ENCODE peak calls at places on chromosome 3, in seven cellular contexts. One of them, this sample, is unnamed.

GRCh38 chr3:102265720-102266119 is 169.1 kb upstream of the ZPLD1 start:
- DNase-seq in GM12878: no peak
- DNase-seq in SJCRH30: no peak
- DNase-seq in effector memory CD4-positive, alpha-beta T cell: no peak
- DNase-seq in upper lobe of left lung: no peak
- DNase-seq in neuronal stem cell: no peak
- DNase-seq in A549: no peak
- DNase-seq in this sample: no peak

GRCh38 chr3:33372218-33373081 is 67.8 kb downstream of the UBP1 start:
- DNase-seq in GM12878: no peak
- DNase-seq in SJCRH30: peak; percentile 53
- DNase-seq in effector memory CD4-positive, alpha-beta T cell: no peak
- DNase-seq in upper lobe of left lung: no peak
- DNase-seq in neuronal stem cell: peak; percentile 41
- DNase-seq in A549: peak; percentile 29
- DNase-seq in this sample: no peak

GRCh38 chr3:169071003-169071402 is 592.5 kb downstream of the MECOM start:
- DNase-seq in GM12878: no peak
- DNase-seq in SJCRH30: no peak
- DNase-seq in effector memory CD4-positive, alpha-beta T cell: no peak
- DNase-seq in upper lobe of left lung: no peak
- DNase-seq in neuronal stem cell: no peak
- DNase-seq in A549: no peak
- DNase-seq in this sample: no peak

GRCh38 chr3:177514341-177515193 is 317.3 kb upstream of the TBL1XR1 start:
- DNase-seq in GM12878: no peak
- DNase-seq in SJCRH30: no peak
- DNase-seq in effector memory CD4-positive, alpha-beta T cell: no peak
- DNase-seq in upper lobe of left lung: no peak
- DNase-seq in neuronal stem cell: no peak
- DNase-seq in A549: no peak
- DNase-seq in this sample: no peak

GRCh38 chr3:136984837-136985236 is 27.1 kb downstream of the IL20RB start:
- DNase-seq in GM12878: no peak
- DNase-seq in SJCRH30: peak; percentile 87
- DNase-seq in effector memory CD4-positive, alpha-beta T cell: no peak
- DNase-seq in upper lobe of left lung: no peak
- DNase-seq in neuronal stem cell: no peak
- DNase-seq in A549: no peak
- DNase-seq in this sample: no peak

GRCh38 chr3:155391104-155391503 is 97.6 kb upstream of the STRIT1 start:
- DNase-seq in GM12878: no peak
- DNase-seq in SJCRH30: no peak
- DNase-seq in effector memory CD4-positive, alpha-beta T cell: no peak
- DNase-seq in upper lobe of left lung: no peak
- DNase-seq in neuronal stem cell: no peak
- DNase-seq in A549: no peak
- DNase-seq in this sample: no peak

GRCh38 chr3:123068227-123069020 is 1.6 kb downstream of the PDIA5 start:
- DNase-seq in GM12878: no peak
- DNase-seq in SJCRH30: no peak
- DNase-seq in effector memory CD4-positive, alpha-beta T cell: no peak
- DNase-seq in upper lobe of left lung: peak; percentile 31
- DNase-seq in neuronal stem cell: no peak
- DNase-seq in A549: peak; percentile 60
- DNase-seq in this sample: no peak

GRCh38 chr3:144181062-144181461 is 209.4 kb downstream of the DIPK2A start:
- DNase-seq in GM12878: no peak
- DNase-seq in SJCRH30: no peak
- DNase-seq in effector memory CD4-positive, alpha-beta T cell: no peak
- DNase-seq in upper lobe of left lung: no peak
- DNase-seq in neuronal stem cell: no peak
- DNase-seq in A549: no peak
- DNase-seq in this sample: no peak

GRCh38 chr3:53269888-53270880 is 14.4 kb upstream of the TKT start:
- DNase-seq in GM12878: peak; percentile 30
- DNase-seq in SJCRH30: peak; percentile 82
- DNase-seq in effector memory CD4-positive, alpha-beta T cell: no peak
- DNase-seq in upper lobe of left lung: peak; percentile 98
- DNase-seq in neuronal stem cell: peak; percentile 66
- DNase-seq in A549: peak; percentile 91
- DNase-seq in this sample: peak; percentile 93

GRCh38 chr3:38843898-38844297 is 27.9 kb upstream of the SCN10A start:
- DNase-seq in GM12878: no peak
- DNase-seq in SJCRH30: peak; percentile 31
- DNase-seq in effector memory CD4-positive, alpha-beta T cell: no peak
- DNase-seq in upper lobe of left lung: no peak
- DNase-seq in neuronal stem cell: peak; percentile 39
- DNase-seq in A549: no peak
- DNase-seq in this sample: no peak

GRCh38 chr3:72892081-72892763 is 4.4 kb downstream of the GXYLT2 start:
- DNase-seq in GM12878: no peak
- DNase-seq in SJCRH30: peak; percentile 14
- DNase-seq in effector memory CD4-positive, alpha-beta T cell: no peak
- DNase-seq in upper lobe of left lung: no peak
- DNase-seq in neuronal stem cell: no peak
- DNase-seq in A549: no peak
- DNase-seq in this sample: no peak

GRCh38 chr3:23548706-23549105 is 257.0 kb upstream of the UBE2E1 start:
- DNase-seq in GM12878: no peak
- DNase-seq in SJCRH30: no peak
- DNase-seq in effector memory CD4-positive, alpha-beta T cell: no peak
- DNase-seq in upper lobe of left lung: no peak
- DNase-seq in neuronal stem cell: no peak
- DNase-seq in A549: no peak
- DNase-seq in this sample: no peak

GRCh38 chr3:115401891-115402501 is 221.3 kb upstream of the GAP43 start:
- DNase-seq in GM12878: no peak
- DNase-seq in SJCRH30: no peak
- DNase-seq in effector memory CD4-positive, alpha-beta T cell: no peak
- DNase-seq in upper lobe of left lung: no peak
- DNase-seq in neuronal stem cell: no peak
- DNase-seq in A549: no peak
- DNase-seq in this sample: no peak

GRCh38 chr3:197577366-197578074 is 21.8 kb upstream of the BDH1 start:
- DNase-seq in GM12878: no peak
- DNase-seq in SJCRH30: no peak
- DNase-seq in effector memory CD4-positive, alpha-beta T cell: no peak
- DNase-seq in upper lobe of left lung: no peak
- DNase-seq in neuronal stem cell: no peak
- DNase-seq in A549: no peak
- DNase-seq in this sample: no peak

GRCh38 chr3:138497851-138498250 is 63.4 kb downstream of the ESYT3 start:
- DNase-seq in GM12878: no peak
- DNase-seq in SJCRH30: no peak
- DNase-seq in effector memory CD4-positive, alpha-beta T cell: no peak
- DNase-seq in upper lobe of left lung: no peak
- DNase-seq in neuronal stem cell: no peak
- DNase-seq in A549: no peak
- DNase-seq in this sample: no peak

GRCh38 chr3:18424862-18425640 is at the start of gene SATB1:
- DNase-seq in GM12878: no peak
- DNase-seq in SJCRH30: peak; percentile 66
- DNase-seq in effector memory CD4-positive, alpha-beta T cell: peak; percentile 40
- DNase-seq in upper lobe of left lung: peak; percentile 88
- DNase-seq in neuronal stem cell: peak; percentile 79
- DNase-seq in A549: no peak
- DNase-seq in this sample: peak; percentile 89

GRCh38 chr3:10883478-10884234 is 67.6 kb downstream of the SLC6A11 start:
- DNase-seq in GM12878: no peak
- DNase-seq in SJCRH30: peak; percentile 34
- DNase-seq in effector memory CD4-positive, alpha-beta T cell: no peak
- DNase-seq in upper lobe of left lung: no peak
- DNase-seq in neuronal stem cell: peak; percentile 17
- DNase-seq in A549: peak; percentile 18
- DNase-seq in this sample: no peak

GRCh38 chr3:182808041-182808765 is 14.9 kb downstream of the ATP11B start:
- DNase-seq in GM12878: no peak
- DNase-seq in SJCRH30: no peak
- DNase-seq in effector memory CD4-positive, alpha-beta T cell: no peak
- DNase-seq in upper lobe of left lung: no peak
- DNase-seq in neuronal stem cell: no peak
- DNase-seq in A549: no peak
- DNase-seq in this sample: no peak

GRCh38 chr3:38059597-38059996 is 20.6 kb downstream of the DLEC1 start:
- DNase-seq in GM12878: no peak
- DNase-seq in SJCRH30: no peak
- DNase-seq in effector memory CD4-positive, alpha-beta T cell: no peak
- DNase-seq in upper lobe of left lung: no peak
- DNase-seq in neuronal stem cell: no peak
- DNase-seq in A549: no peak
- DNase-seq in this sample: no peak

GRCh38 chr3:160661660-160662059 is 15.3 kb upstream of the ARL14 start:
- DNase-seq in GM12878: no peak
- DNase-seq in SJCRH30: peak; percentile 45
- DNase-seq in effector memory CD4-positive, alpha-beta T cell: no peak
- DNase-seq in upper lobe of left lung: no peak
- DNase-seq in neuronal stem cell: peak; percentile 73
- DNase-seq in A549: no peak
- DNase-seq in this sample: no peak

GRCh38 chr3:149581248-149581647 is 76.6 kb downstream of the WWTR1 start:
- DNase-seq in GM12878: no peak
- DNase-seq in SJCRH30: no peak
- DNase-seq in effector memory CD4-positive, alpha-beta T cell: no peak
- DNase-seq in upper lobe of left lung: no peak
- DNase-seq in neuronal stem cell: no peak
- DNase-seq in A549: no peak
- DNase-seq in this sample: no peak

GRCh38 chr3:122563717-122564025 is 429 bp downstream of the PARP9 start:
- DNase-seq in GM12878: no peak
- DNase-seq in SJCRH30: peak; percentile 45
- DNase-seq in effector memory CD4-positive, alpha-beta T cell: no peak
- DNase-seq in upper lobe of left lung: peak; percentile 37
- DNase-seq in neuronal stem cell: no peak
- DNase-seq in A549: no peak
- DNase-seq in this sample: no peak

GRCh38 chr3:178971614-178972013 is 100.0 kb downstream of the ZMAT3 start:
- DNase-seq in GM12878: no peak
- DNase-seq in SJCRH30: no peak
- DNase-seq in effector memory CD4-positive, alpha-beta T cell: no peak
- DNase-seq in upper lobe of left lung: no peak
- DNase-seq in neuronal stem cell: no peak
- DNase-seq in A549: no peak
- DNase-seq in this sample: no peak

GRCh38 chr3:57959407-57960173 is 48.6 kb upstream of the FLNB start:
- DNase-seq in GM12878: no peak
- DNase-seq in SJCRH30: no peak
- DNase-seq in effector memory CD4-positive, alpha-beta T cell: no peak
- DNase-seq in upper lobe of left lung: peak; percentile 62
- DNase-seq in neuronal stem cell: no peak
- DNase-seq in A549: no peak
- DNase-seq in this sample: no peak
- H3K4me1 ChIP-seq in GM12878: peaks cover 14% of the 10 kb centered on the region
- H3K4me1 ChIP-seq in SJCRH30: peaks cover 3% of the 10 kb centered on the region
- H3K4me1 ChIP-seq in effector memory CD4-positive, alpha-beta T cell: no peaks in the 10 kb centered on the region
- H3K4me1 ChIP-seq in upper lobe of left lung: peaks cover 30% of the 10 kb centered on the region
- H3K4me1 ChIP-seq in neuronal stem cell: peaks cover 6% of the 10 kb centered on the region
- H3K4me1 ChIP-seq in A549: peaks cover 42% of the 10 kb centered on the region
- H3K4me1 ChIP-seq in this sample: peaks cover 22% of the 10 kb centered on the region

GRCh38 chr3:124999897-125000296 is 55.9 kb downstream of the HEG1 start:
- DNase-seq in GM12878: no peak
- DNase-seq in SJCRH30: no peak
- DNase-seq in effector memory CD4-positive, alpha-beta T cell: no peak
- DNase-seq in upper lobe of left lung: no peak
- DNase-seq in neuronal stem cell: no peak
- DNase-seq in A549: no peak
- DNase-seq in this sample: no peak
- H3K27ac ChIP-seq in GM12878: no peak overlapping the region
- H3K27ac ChIP-seq in SJCRH30: no peak overlapping the region
- H3K27ac ChIP-seq in effector memory CD4-positive, alpha-beta T cell: no peak overlapping the region
- H3K27ac ChIP-seq in upper lobe of left lung: peak overlapping the region; percentile 70
- H3K27ac ChIP-seq in neuronal stem cell: no peak overlapping the region
- H3K27ac ChIP-seq in A549: no peak overlapping the region
- H3K27ac ChIP-seq in this sample: peak overlapping the region; percentile 27

DNA sequence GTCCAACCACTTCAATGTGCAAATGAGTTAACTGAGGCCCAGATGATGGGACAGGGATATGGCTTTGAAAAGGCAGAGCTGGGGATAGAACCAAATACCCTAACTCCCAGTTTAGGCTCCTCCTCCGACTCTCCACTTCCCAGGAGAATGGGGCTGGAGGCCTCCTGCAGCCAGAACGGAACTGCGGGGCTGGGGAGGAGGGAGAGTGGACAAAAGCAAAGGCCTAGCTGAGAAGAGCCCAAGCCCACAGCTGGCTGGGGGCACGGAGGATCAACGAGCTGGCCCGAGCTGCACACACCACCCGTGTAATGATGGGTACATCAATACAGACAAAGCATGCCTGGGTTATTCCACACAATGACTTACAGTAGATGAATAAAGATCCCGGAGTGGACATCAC is 74.8 kb downstream of the NUP210 start:
- DNase-seq in GM12878: no peak
- DNase-seq in SJCRH30: no peak
- DNase-seq in effector memory CD4-positive, alpha-beta T cell: no peak
- DNase-seq in upper lobe of left lung: no peak
- DNase-seq in neuronal stem cell: no peak
- DNase-seq in A549: no peak
- DNase-seq in this sample: no peak
- H3K4me1 ChIP-seq in GM12878: no peaks in the 10 kb centered on the region
- H3K4me1 ChIP-seq in SJCRH30: peaks cover 26% of the 10 kb centered on the region
- H3K4me1 ChIP-seq in effector memory CD4-positive, alpha-beta T cell: peaks cover 36% of the 10 kb centered on the region
- H3K4me1 ChIP-seq in upper lobe of left lung: no peaks in the 10 kb centered on the region
- H3K4me1 ChIP-seq in neuronal stem cell: peaks cover 37% of the 10 kb centered on the region
- H3K4me1 ChIP-seq in A549: no peaks in the 10 kb centered on the region
- H3K4me1 ChIP-seq in this sample: peaks cover 10% of the 10 kb centered on the region

GRCh38 chr3:63912768-63913588 is 795 bp upstream of the SCAANT1 start:
- DNase-seq in GM12878: no peak
- DNase-seq in SJCRH30: peak; percentile 22
- DNase-seq in effector memory CD4-positive, alpha-beta T cell: peak; percentile 37
- DNase-seq in upper lobe of left lung: peak; percentile 84
- DNase-seq in neuronal stem cell: peak; percentile 36
- DNase-seq in A549: peak; percentile 54
- DNase-seq in this sample: peak; percentile 82

GRCh38 chr3:63910873-63911272 is 1.3 kb downstream of the SCAANT1 start:
- DNase-seq in GM12878: no peak
- DNase-seq in SJCRH30: no peak
- DNase-seq in effector memory CD4-positive, alpha-beta T cell: no peak
- DNase-seq in upper lobe of left lung: no peak
- DNase-seq in neuronal stem cell: no peak
- DNase-seq in A549: no peak
- DNase-seq in this sample: no peak

GRCh38 chr3:63911901-63912767 is at the start of gene SCAANT1:
- DNase-seq in GM12878: no peak
- DNase-seq in SJCRH30: peak; percentile 78
- DNase-seq in effector memory CD4-positive, alpha-beta T cell: peak; percentile 79
- DNase-seq in upper lobe of left lung: peak; percentile 92
- DNase-seq in neuronal stem cell: peak; percentile 81
- DNase-seq in A549: peak; percentile 63
- DNase-seq in this sample: peak; percentile 94

GRCh38 chr3:63911395-63911900 is 735 bp downstream of the SCAANT1 start:
- DNase-seq in GM12878: no peak
- DNase-seq in SJCRH30: no peak
- DNase-seq in effector memory CD4-positive, alpha-beta T cell: no peak
- DNase-seq in upper lobe of left lung: no peak
- DNase-seq in neuronal stem cell: no peak
- DNase-seq in A549: no peak
- DNase-seq in this sample: no peak

DNA sequence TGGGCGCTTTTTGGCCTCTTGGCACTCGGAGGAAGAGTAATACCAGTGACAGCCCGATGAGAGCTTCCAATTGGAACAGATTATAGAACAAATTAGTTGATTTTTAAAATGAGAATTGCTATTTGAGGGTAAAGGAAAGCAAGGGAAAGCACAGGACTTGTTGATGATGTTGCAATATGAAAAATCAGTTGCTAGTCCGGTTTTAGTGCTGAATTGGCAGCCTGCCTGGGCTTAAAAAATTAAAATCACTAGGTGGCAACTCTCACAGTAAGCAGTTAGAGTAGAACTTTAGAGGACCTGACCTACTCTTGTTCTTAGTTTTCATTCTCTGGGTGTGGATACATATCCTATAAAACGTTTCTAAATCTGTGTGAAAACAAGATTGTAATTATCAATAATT is 2.1 kb upstream of the SCAANT1 start:
- DNase-seq in GM12878: no peak
- DNase-seq in SJCRH30: no peak
- DNase-seq in effector memory CD4-positive, alpha-beta T cell: no peak
- DNase-seq in upper lobe of left lung: peak; percentile 56
- DNase-seq in neuronal stem cell: no peak
- DNase-seq in A549: no peak
- DNase-seq in this sample: no peak
- H3K27ac ChIP-seq in GM12878: no peak overlapping the region
- H3K27ac ChIP-seq in SJCRH30: no peak overlapping the region
- H3K27ac ChIP-seq in effector memory CD4-positive, alpha-beta T cell: no peak overlapping the region
- H3K27ac ChIP-seq in upper lobe of left lung: peak overlapping the region; percentile 99
- H3K27ac ChIP-seq in neuronal stem cell: no peak overlapping the region
- H3K27ac ChIP-seq in A549: no peak overlapping the region
- H3K27ac ChIP-seq in this sample: peak overlapping the region; percentile 97